ENCODE peak calls at places on chromosomes 13 and 19, in four cellular contexts. W is testis, Y is brain microvascular endothelial cell, A is psoas muscle. D is an unnamed sample.

GRCh38 chr13:21071015-21071414 is 9.6 kb upstream of the LATS2 start:
- DNase-seq in W (no peak), Y (no peak), A (no peak), D (no peak)

GRCh38 chr13:76471486-76471885 is 414.7 kb downstream of the KCTD12 start:
- DNase-seq in Y (no peak), A (no peak), W (no peak), D (no peak)

GRCh38 chr13:75372517-75372916 is 109.5 kb downstream of the TBC1D4 start:
- DNase-seq in W (no peak), A (no peak), Y (peak), D (peak)

GRCh38 chr13:70415141-70415540 is 306.9 kb upstream of the KLHL1 start:
- DNase-seq in A (no peak), W (no peak), Y (no peak), D (no peak)

GRCh38 chr19:6580313-6580712 is 10.6 kb downstream of the CD70 start:
- DNase-seq in W (no peak), A (no peak), Y (no peak), D (peak)

GRCh38 chr13:36377822-36378480 is 31.8 kb upstream of the SPART start:
- DNase-seq in W (no peak), A (no peak), Y (no peak), D (no peak)

GRCh38 chr13:97394542-97394941 is 39.4 kb upstream of the RAP2A start:
- DNase-seq in W (no peak), A (no peak), Y (no peak), D (no peak)

GRCh38 chr13:93307166-93307565 is 80.6 kb downstream of the GPC6 start:
- DNase-seq in W (no peak), Y (no peak), A (no peak), D (no peak)

GRCh38 chr19:7083076-7083956 is 13.8 kb downstream of the ZNF557 start:
- DNase-seq in A (no peak), W (no peak), Y (peak), D (no peak)

GRCh38 chr13:39133781-39134180 is 95.5 kb downstream of the NHLRC3 start:
- DNase-seq in Y (no peak), A (no peak), W (no peak), D (no peak)

GRCh38 chr19:56699552-56699951 is 28.0 kb upstream of the ZNF835 start:
- DNase-seq in A (no peak), Y (no peak), W (no peak), D (no peak)

GRCh38 chr19:33797821-33798633 is 1.4 kb downstream of the KCTD15 start:
- DNase-seq in W (peak), Y (no peak), A (peak), D (no peak)

GRCh38 chr19:52941941-52942370 is 18.7 kb upstream of the ZNF888 start:
- DNase-seq in A (peak), Y (peak), W (peak), D (peak)

GRCh38 chr19:47723573-47723923 is 10.3 kb downstream of the EHD2 start:
- DNase-seq in W (peak), Y (peak), A (peak), D (no peak)

GRCh38 chr13:107764012-107764411 is 451.3 kb downstream of the LIG4 start:
- DNase-seq in A (no peak), W (no peak), Y (no peak), D (no peak)

GRCh38 chr13:21434588-21434987 is 24.5 kb downstream of the ZDHHC20 start:
- DNase-seq in Y (no peak), A (no peak), W (no peak), D (no peak)

GRCh38 chr19:42628411-42629135 is 33.8 kb upstream of the CEACAM8 start:
- DNase-seq in A (no peak), Y (no peak), W (no peak), D (no peak)

GRCh38 chr19:53991224-53992113 is at the start of gene CACNG6:
- DNase-seq in Y (no peak), A (peak), W (no peak), D (no peak)

GRCh38 chr19:43704002-43704705 is 11.7 kb upstream of the IRGC start:
- DNase-seq in A (no peak), W (no peak), Y (no peak), D (no peak)

GRCh38 chr19:966481-967088 is 17.6 kb upstream of the WDR18 start:
- DNase-seq in W (no peak), A (no peak), Y (no peak), D (no peak)

GRCh38 chr13:44921931-44922758 is 67.1 kb downstream of the NUFIP1 start:
- DNase-seq in A (peak), W (peak), Y (peak), D (peak)

GRCh38 chr19:7228935-7229541 is 65.2 kb downstream of the INSR start:
- DNase-seq in W (no peak), Y (no peak), A (no peak), D (no peak)

GRCh38 chr13:112510002-112510780 is 77.8 kb downstream of the TUBGCP3 start:
- DNase-seq in A (no peak), W (peak), Y (peak), D (peak)

GRCh38 chr13:99311137-99311536 is 3.9 kb upstream of the GPR183 start:
- DNase-seq in A (no peak), W (no peak), Y (no peak), D (no peak)

GRCh38 chr19:3420244-3420755 is 53.9 kb downstream of the NFIC start:
- DNase-seq in Y (no peak), A (no peak), W (no peak), D (no peak)

GRCh38 chr19:2015611-2015950 is at the start of gene BTBD2:
- DNase-seq in W (peak), A (peak), Y (no peak), D (peak)

GRCh38 chr19:3211191-3211590 is 13.3 kb upstream of the CELF5 start:
- DNase-seq in A (no peak), Y (no peak), W (no peak), D (no peak)

GRCh38 chr19:15113245-15114152 is 6.3 kb downstream of the SYDE1 start:
- DNase-seq in Y (no peak), W (peak), A (peak), D (no peak)
- H3K27ac ChIP-seq in Y (no peak), W (peak), A (no peak), D (peak)

GRCh38 chr13:91805605-91806004 is 407.2 kb downstream of the GPC5 start:
- DNase-seq in Y (no peak), A (no peak), W (no peak), D (no peak)
- TF ChIP-seq CTCF in Y (peak), A (no peak), W (no peak), D (no peak)

DNA sequence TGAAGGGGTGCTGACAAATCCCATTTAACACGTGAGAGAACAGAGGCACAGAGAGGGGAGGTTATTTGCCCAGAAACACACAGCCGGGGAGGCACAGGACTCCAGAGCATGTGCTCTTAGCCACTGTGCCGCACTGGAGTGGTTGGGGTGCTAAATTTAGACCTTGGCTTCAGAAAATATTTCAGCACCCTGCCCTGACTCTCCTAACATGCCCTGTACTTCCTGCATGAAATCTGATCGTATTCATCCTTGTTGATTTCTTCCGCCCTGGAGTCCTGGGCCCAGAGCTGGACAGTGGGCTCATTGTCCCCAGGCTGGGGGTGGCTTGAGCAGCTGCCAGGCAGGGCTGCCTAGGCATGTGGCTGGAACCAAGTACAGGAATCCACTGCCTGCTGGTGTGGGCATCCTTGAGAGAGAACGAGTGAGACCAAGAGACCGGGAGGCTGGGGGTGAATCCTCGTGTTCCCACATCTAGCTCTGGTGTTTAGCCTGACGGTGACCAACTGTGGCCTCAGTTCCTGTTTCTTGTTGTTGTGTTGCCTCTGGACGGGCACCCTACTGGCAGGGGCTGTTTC is 5.3 kb downstream of the SLC27A1 start:
- DNase-seq in A (peak), Y (peak), W (peak), D (no peak)
- H3K27ac ChIP-seq in A (peak), Y (no peak), W (peak), D (peak)

GRCh38 chr19:48934837-48935236 is 1.3 kb downstream of the DHDH start:
- DNase-seq in W (no peak), Y (no peak), A (no peak), D (no peak)
- TF ChIP-seq CTCF in W (no peak), Y (no peak), A (no peak), D (no peak)

GRCh38 chr13:43267916-43268315 is 244.5 kb downstream of the DNAJC15 start:
- DNase-seq in Y (no peak), W (no peak), A (no peak), D (no peak)
- H3K27ac ChIP-seq in Y (no peak), W (no peak), A (no peak), D (no peak)

GRCh38 chr19:28489126-28489660 is 723.8 kb downstream of the UQCRFS1 start:
- DNase-seq in A (no peak), Y (no peak), W (no peak), D (no peak)
- TF ChIP-seq CTCF in A (no peak), Y (no peak), W (no peak), D (no peak)

DNA sequence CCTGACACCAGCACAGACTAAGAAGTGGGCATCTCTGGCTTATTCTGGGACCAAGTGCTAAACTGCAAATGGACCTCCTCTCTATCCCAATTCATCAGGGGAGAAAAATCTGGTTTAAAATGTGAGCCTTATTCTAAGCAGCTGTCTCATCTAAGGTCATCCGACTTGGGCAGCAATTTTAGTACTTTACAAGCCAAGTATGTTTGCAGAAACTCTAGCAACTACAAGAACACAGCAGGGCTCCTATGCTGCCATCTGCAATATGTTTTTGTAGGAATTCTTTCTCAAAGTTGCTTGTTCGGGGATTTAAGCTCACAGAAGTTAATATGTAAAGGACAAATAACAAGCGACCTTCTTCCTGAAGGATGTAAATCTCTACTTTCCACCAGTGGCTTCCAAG is 113.1 kb downstream of the FOXO1 start:
- DNase-seq in A (no peak), W (no peak), Y (no peak), D (no peak)
- H3K27ac ChIP-seq in A (no peak), W (no peak), Y (no peak), D (no peak)

DNA sequence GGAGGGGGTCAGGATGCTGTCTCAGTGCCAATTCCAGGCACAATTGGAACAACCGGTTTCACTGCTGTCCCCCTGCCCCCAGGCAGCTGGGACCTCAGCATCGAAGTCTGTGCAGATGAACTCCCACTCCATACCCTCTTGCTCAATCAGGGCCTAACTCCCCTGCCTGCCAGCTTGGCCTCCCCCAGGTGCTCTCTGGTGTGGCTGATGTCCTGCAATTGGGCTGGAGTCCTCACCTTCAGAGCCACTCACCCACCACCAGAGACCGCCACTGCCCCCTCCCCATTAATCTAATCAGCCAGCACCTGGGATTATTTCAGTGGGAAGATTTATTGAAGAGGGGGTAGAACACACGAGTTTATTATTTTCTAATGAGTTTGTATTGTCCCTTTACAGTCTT is 118.8 kb downstream of the MIPEP start:
- DNase-seq in Y (no peak), A (no peak), W (no peak), D (no peak)
- TF ChIP-seq CTCF in Y (no peak), A (no peak), W (no peak), D (no peak)

GRCh38 chr13:34003712-34004111 is 185.8 kb downstream of the RFC3 start:
- DNase-seq in A (no peak), W (no peak), Y (no peak), D (no peak)

GRCh38 chr13:34000955-34001354 is 183.0 kb downstream of the RFC3 start:
- DNase-seq in A (no peak), Y (no peak), W (no peak), D (no peak)

GRCh38 chr13:33999830-34000605 is 182.1 kb downstream of the RFC3 start:
- DNase-seq in Y (no peak), W (no peak), A (no peak), D (no peak)

GRCh38 chr13:34002141-34002540 is 184.2 kb downstream of the RFC3 start:
- DNase-seq in W (no peak), Y (no peak), A (no peak), D (no peak)

DNA sequence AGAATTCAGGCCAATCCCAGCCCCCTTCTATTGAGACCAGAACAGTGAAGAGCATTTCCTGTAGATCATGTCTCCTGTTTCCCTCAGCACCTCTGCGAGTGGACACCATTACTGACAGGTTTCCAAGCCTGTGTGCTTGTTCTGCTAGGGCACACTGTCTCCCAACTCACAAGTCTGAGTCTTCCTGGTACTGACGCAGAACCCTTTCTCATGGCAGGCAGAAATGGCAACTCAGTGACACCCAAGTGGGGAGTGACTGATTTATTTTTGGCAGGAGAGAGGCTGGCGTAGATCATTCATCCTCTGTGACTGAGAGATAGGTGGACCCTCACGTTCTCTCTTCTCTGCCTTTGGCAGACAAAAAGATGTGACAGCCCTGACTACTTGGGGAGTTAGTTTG is 183.4 kb downstream of the RFC3 start:
- DNase-seq in Y (no peak), A (no peak), W (no peak), D (no peak)
- H3K27ac ChIP-seq in Y (no peak), A (no peak), W (no peak), D (no peak)